ENCODE peak calls at places on chromosomes 7 and 10, in five cellular contexts. H is astrocyte of the cerebellum, V is MCF 10A, U is GM13977, J is cardiac fibroblast. C is an unnamed sample.

GRCh38 chr7:131861620-131862346 is 305.4 kb upstream of the PODXL start:
- DNase-seq in V (peak), U (no peak), J (peak), H (peak), C (no peak)

GRCh38 chr10:110379831-110380230 is 75.1 kb upstream of the SMNDC1 start:
- DNase-seq in J (no peak), U (no peak), V (no peak), H (no peak), C (no peak)

GRCh38 chr10:78717200-78717599 is 351.6 kb upstream of the ZMIZ1 start:
- DNase-seq in V (no peak), U (no peak), H (peak), J (peak), C (peak)

GRCh38 chr7:41027428-41028115 is 675.3 kb downstream of the INHBA start:
- DNase-seq in J (peak), U (no peak), H (peak), V (peak), C (no peak)

GRCh38 chr7:157138424-157139141 is at the start of gene UBE3C:
- DNase-seq in J (peak), V (peak), U (peak), H (peak), C (peak)

GRCh38 chr7:39271386-39271785 is 293.7 kb downstream of the POU6F2 start:
- DNase-seq in U (no peak), J (no peak), V (peak), H (peak), C (peak)

GRCh38 chr10:20313665-20314064 is 497.4 kb downstream of the PLXDC2 start:
- DNase-seq in J (peak), H (no peak), V (no peak), U (no peak), C (no peak)

GRCh38 chr7:134886353-134887057 is 99.8 kb upstream of the AGBL3 start:
- DNase-seq in U (no peak), H (peak), J (peak), V (peak), C (no peak)

GRCh38 chr10:5216801-5217200 is 20.2 kb downstream of the AKR1C4 start:
- DNase-seq in J (no peak), V (no peak), U (no peak), H (no peak), C (no peak)

GRCh38 chr10:128859738-128860386 is 607.2 kb upstream of the MGMT start:
- DNase-seq in J (peak), U (peak), H (peak), V (peak), C (no peak)

GRCh38 chr10:101219137-101219945 is 9.9 kb downstream of the LBX1 start:
- DNase-seq in V (no peak), J (no peak), U (peak), H (no peak), C (no peak)

GRCh38 chr10:44010873-44011602 is 362.4 kb upstream of the ZNF32 start:
- DNase-seq in U (peak), H (no peak), V (peak), J (peak), C (no peak)

GRCh38 chr7:137940656-137941518 is 61.0 kb downstream of the CREB3L2 start:
- DNase-seq in J (peak), U (no peak), H (peak), V (no peak), C (no peak)

GRCh38 chr10:112006831-112007230 is 176.7 kb downstream of the GPAM start:
- DNase-seq in U (no peak), J (no peak), H (no peak), V (no peak), C (no peak)

GRCh38 chr10:3091346-3091787 is 24.0 kb downstream of the PFKP start:
- DNase-seq in V (peak), J (peak), U (no peak), H (peak), C (no peak)

GRCh38 chr7:137970263-137970975 is 31.5 kb downstream of the CREB3L2 start:
- DNase-seq in J (peak), V (peak), U (no peak), H (peak), C (no peak)

GRCh38 chr7:16817536-16817935 is 12.7 kb upstream of the AGR2 start:
- DNase-seq in H (peak), J (peak), U (no peak), V (peak), C (no peak)

GRCh38 chr10:79059859-79060379 is 8.8 kb upstream of the ZMIZ1 start:
- DNase-seq in V (no peak), U (no peak), J (no peak), H (no peak), C (peak)

GRCh38 chr7:76267107-76267834 is 35.2 kb upstream of the HSPB1 start:
- DNase-seq in U (no peak), H (no peak), V (no peak), J (no peak), C (no peak)

GRCh38 chr10:63010203-63010602 is 122.9 kb upstream of the NRBF2 start:
- DNase-seq in H (no peak), V (no peak), J (no peak), U (no peak), C (no peak)

GRCh38 chr7:29194206-29194593 is 375 bp upstream of the CHN2 start:
- DNase-seq in U (no peak), H (no peak), J (no peak), V (no peak), C (peak)

GRCh38 chr7:24356758-24357386 is 72.9 kb downstream of the NPY start:
- DNase-seq in U (peak), V (no peak), H (no peak), J (no peak), C (no peak)

GRCh38 chr7:100745184-100745583 is 11.8 kb downstream of the ZAN start:
- DNase-seq in V (no peak), H (no peak), U (peak), J (peak), C (peak)

GRCh38 chr10:35854661-35855060 is 212.6 kb upstream of the FZD8 start:
- DNase-seq in U (no peak), H (no peak), J (no peak), V (no peak), C (no peak)

GRCh38 chr10:131587976-131588680 is 276.6 kb upstream of the TCERG1L start:
- DNase-seq in U (no peak), V (no peak), J (no peak), H (no peak), C (no peak)

GRCh38 chr7:78787854-78788253 is 665.6 kb downstream of the MAGI2 start:
- DNase-seq in J (no peak), V (peak), H (no peak), U (no peak), C (no peak)

GRCh38 chr7:85191383-85191782 is 4.5 kb upstream of the SEMA3D start:
- DNase-seq in H (peak), J (peak), U (no peak), V (peak), C (no peak)

GRCh38 chr7:75905785-75906604 is 9.0 kb upstream of the POR start:
- DNase-seq in U (no peak), V (peak), H (no peak), J (peak), C (peak)

GRCh38 chr7:6340241-6340640 is 67.8 kb upstream of the CYTH3 start:
- DNase-seq in U (no peak), V (no peak), H (no peak), J (no peak), C (peak)

GRCh38 chr7:27863866-27864265 is 123.9 kb downstream of the TAX1BP1 start:
- DNase-seq in V (peak), U (no peak), H (peak), J (no peak), C (no peak)

GRCh38 chr7:80316811-80317210 is 182.2 kb downstream of the GNAI1 start:
- DNase-seq in V (no peak), J (no peak), H (no peak), U (no peak), C (no peak)

GRCh38 chr7:151705744-151706567 is 171.0 kb downstream of the PRKAG2 start:
- DNase-seq in V (peak), U (peak), H (no peak), J (peak), C (peak)

GRCh38 chr10:101001225-101002035 is 1.8 kb downstream of the LZTS2 start:
- DNase-seq in V (peak), H (peak), J (peak), U (no peak), C (peak)

GRCh38 chr7:5694221-5694754 is 87.2 kb downstream of the RNF216 start:
- DNase-seq in J (peak), U (no peak), V (peak), H (peak), C (no peak)

DNA sequence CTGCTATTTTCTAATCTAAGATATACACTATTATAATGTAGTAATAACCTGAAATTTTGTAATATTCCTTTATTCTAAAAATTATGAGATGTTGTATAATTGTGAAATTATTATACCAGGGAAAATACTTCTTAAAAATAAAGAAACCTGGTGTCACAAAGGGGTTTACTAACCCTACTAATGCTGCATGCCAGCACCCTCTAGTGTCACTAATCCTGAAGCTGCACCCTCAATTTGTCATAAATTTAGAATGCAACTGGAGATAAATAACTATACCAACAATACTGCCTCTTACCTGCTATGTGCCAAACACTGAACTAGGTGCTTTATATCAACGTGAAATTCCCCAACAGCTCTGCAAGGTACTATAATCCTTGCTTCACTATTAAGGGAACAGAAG is 30.8 kb downstream of the TM9SF3 start:
- DNase-seq in J (peak), U (no peak), H (no peak), V (peak), C (no peak)
- TF ChIP-seq CTCF in J (peak), U (peak), H (peak), V (peak), C (peak)

GRCh38 chr10:27500886-27501285 is 3.2 kb upstream of the RAB18 start:
- DNase-seq in J (no peak), V (peak), U (no peak), H (no peak), C (no peak)

GRCh38 chr10:27506280-27506679 is 2.2 kb downstream of the RAB18 start:
- DNase-seq in J (peak), U (no peak), V (no peak), H (no peak), C (no peak)

GRCh38 chr10:27504897-27505457 is 873 bp downstream of the RAB18 start:
- DNase-seq in U (no peak), J (peak), H (no peak), V (no peak), C (no peak)

GRCh38 chr10:27503498-27504006 is 552 bp upstream of the RAB18 start:
- DNase-seq in J (no peak), H (no peak), U (no peak), V (no peak), C (no peak)

DNA sequence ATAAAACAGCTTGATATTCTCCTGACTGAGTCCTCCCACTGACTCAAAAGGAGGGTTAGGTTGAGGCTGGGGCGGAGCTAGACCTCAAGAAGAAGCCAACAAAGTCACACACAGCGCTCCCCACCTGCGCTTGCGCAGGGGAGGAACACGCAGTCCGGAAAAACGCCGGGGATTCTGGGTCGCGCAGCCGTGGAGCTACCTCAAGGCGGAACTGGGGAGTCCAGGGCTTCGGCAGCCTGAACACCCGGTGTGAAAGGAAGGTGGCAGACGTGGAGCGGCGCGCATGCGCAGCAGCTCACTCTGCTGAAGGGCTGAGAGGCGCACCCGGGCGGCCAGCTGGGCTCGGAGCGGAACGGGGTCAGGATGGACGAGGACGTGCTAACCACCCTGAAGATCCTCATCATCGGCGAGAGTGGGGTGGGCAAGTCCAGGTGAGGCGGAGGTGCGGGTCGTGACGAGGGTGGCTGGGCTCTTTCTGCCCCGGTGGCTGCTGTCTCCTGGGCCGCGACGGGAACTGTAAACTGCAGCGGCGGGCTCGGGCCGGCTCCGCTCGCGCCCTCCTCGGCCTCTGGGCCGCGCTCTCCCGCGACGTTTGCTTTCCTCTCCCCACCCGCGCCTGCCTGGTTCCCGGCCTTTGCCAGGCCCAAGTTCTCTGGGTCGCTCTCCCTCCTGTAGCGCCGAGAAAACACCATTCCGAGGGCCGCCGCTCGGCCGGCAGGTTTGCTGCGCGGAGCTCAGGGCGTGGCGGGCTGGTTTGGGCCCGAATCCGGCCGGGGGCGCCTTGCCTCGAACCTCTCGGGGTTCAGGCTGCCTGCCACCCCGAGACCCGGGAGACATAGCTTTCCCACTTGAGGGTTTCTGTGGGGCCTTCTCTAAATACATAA is at the start of gene RAB18:
- DNase-seq in H (peak), U (peak), J (peak), V (peak), C (peak)
- TF ChIP-seq CTCF in H (no peak), U (no peak), J (peak), V (no peak), C (peak)

GRCh38 chr7:147896121-147896520 is 694.4 kb upstream of the C7orf33 start:
- DNase-seq in U (no peak), V (no peak), J (no peak), H (no peak), C (no peak)

DNA sequence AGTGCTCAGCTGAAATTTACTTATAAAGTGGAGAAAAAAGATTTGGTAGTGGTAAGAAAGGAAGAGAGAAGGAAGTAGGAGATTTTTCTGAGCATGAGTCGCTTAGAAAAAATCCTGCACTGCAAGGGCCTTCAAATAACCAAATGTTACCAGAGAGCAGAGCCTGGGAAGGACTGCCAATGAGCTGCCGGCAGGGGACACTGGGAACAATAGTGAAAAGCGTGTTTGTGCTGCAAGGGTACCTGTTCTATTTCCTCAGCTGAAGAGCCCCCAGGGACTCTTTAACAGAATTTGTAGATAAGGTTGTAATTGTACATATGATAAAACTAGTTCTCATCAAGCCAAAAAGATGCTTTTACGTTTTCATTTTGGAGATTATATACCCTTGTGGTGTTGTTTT is 696.3 kb upstream of the C7orf33 start:
- DNase-seq in V (no peak), H (no peak), U (no peak), J (no peak), C (no peak)
- TF ChIP-seq CTCF in V (no peak), H (no peak), U (no peak), J (no peak), C (no peak)

GRCh38 chr7:1745576-1746490 is 75.8 kb downstream of the ELFN1 start:
- DNase-seq in U (no peak), H (no peak), V (no peak), J (no peak), C (no peak)
- TF ChIP-seq CTCF in U (no peak), H (no peak), V (no peak), J (no peak), C (no peak)

DNA sequence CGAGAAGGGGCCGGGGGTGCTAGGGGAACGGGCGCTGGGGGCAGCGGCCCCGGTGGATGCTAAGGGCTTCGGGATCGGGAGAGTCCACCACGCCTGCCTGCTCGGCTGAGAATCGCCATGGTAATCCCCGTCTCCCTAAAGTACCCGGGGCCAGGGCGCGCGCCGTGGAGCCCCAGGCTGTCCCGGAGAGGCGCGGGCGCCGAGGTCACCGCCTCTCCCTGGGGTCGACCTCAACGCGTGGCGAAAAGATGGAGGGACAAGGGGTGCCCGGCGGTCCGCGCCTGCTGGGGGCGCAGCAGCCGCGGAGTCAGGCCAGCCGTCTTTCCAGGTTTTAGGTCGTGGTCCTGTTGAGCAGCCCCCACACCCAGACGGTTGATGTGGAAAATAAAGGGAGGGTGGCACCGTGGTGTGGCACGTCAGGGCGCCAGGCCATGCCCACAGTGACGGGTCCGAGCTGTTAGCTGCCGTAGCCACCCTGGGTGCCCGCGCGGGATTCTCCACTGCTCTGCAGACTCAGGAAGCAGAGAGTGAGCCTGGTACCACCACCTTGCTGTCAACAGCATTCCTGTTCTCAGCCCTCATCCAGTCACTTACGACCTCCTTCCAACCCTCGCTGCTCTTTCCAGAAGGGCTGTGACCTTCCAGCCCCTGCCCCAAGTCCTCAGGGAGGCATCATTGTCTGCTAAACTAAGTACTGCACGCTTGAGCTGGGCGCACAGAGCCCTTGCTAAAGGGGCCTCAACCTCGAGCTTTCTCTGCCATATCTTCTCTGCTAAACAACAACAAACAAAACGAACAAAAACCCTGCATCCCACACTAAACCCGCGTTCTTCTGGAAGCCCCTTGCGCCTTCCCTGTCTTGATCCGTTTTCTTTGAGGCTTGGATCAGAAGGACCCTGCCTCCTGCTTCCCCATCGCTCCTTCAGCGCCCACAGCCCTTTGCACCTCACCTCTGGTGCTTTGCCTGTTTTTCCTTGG is 666 bp downstream of the SMKR1 start:
- DNase-seq in H (no peak), J (no peak), U (no peak), V (no peak), C (peak)
- TF ChIP-seq CTCF in H (peak), J (no peak), U (peak), V (no peak), C (no peak)

C was measured in psoas muscle.